ENCODE peak calls at places on chromosomes 13 and 19, in ten cellular contexts. P, T, J, Y, H, D, U, F, A and I are unnamed samples.

GRCh38 chr13:111313911-111314425 is 6.5 kb upstream of the TEX29 start:
- DNase-seq in P (no peak), T (no peak), J (no peak), Y (no peak), H (no peak), D (no peak), U (no peak), F (no peak), A (no peak), I (no peak)

GRCh38 chr19:3760871-3761361 is 576 bp downstream of the APBA3 start:
- DNase-seq in P (no peak), T (no peak), J (no peak), Y (no peak), H (no peak), D (no peak), U (no peak), F (no peak), A (no peak), I (no peak)

GRCh38 chr13:51635137-51635878 is 51.0 kb downstream of the WDFY2 start:
- DNase-seq in P (no peak), T (no peak), J (no peak), Y (no peak), H (no peak), D (no peak), U (no peak), F (no peak), A (no peak), I (no peak)

GRCh38 chr13:32021785-32022184 is 9.8 kb upstream of the FRY start:
- DNase-seq in P (no peak), T (no peak), J (no peak), Y (no peak), H (no peak), D (no peak), U (no peak), F (no peak), A (no peak), I (no peak)

GRCh38 chr19:3137139-3137538 is 1.3 kb downstream of the GNA15 start:
- DNase-seq in P (no peak), T (peak; percentile 76), J (peak; percentile 49), Y (no peak), H (peak; percentile 40), D (no peak), U (no peak), F (no peak), A (no peak), I (no peak)

GRCh38 chr13:111325146-111325890 is 4.9 kb downstream of the TEX29 start:
- DNase-seq in P (no peak), T (no peak), J (no peak), Y (no peak), H (no peak), D (no peak), U (peak; percentile 33), F (no peak), A (no peak), I (peak; percentile 53)

GRCh38 chr19:11165486-11166030 is 10.0 kb upstream of the SPC24 start:
- DNase-seq in P (no peak), T (no peak), J (no peak), Y (no peak), H (no peak), D (no peak), U (no peak), F (no peak), A (no peak), I (no peak)

GRCh38 chr13:113207890-113208423 is 512 bp downstream of the PCID2 start:
- DNase-seq in P (peak; percentile 43), T (peak; percentile 34), J (no peak), Y (no peak), H (peak; percentile 45), D (no peak), U (no peak), F (peak; percentile 49), A (no peak), I (no peak)

GRCh38 chr13:27283906-27284523 is 13.4 kb downstream of the RASL11A start:
- DNase-seq in P (no peak), T (no peak), J (no peak), Y (no peak), H (no peak), D (no peak), U (no peak), F (peak; percentile 44), A (no peak), I (no peak)

GRCh38 chr19:29663861-29664752 is 1.2 kb upstream of the PLEKHF1 start:
- DNase-seq in P (no peak), T (no peak), J (no peak), Y (no peak), H (peak; percentile 19), D (no peak), U (no peak), F (no peak), A (no peak), I (no peak)

GRCh38 chr19:32691291-32691951 is at the start of gene NUDT19:
- DNase-seq in P (peak; percentile 86), T (peak; percentile 64), J (peak; percentile 67), Y (peak; percentile 47), H (peak; percentile 94), D (no peak), U (peak; percentile 91), F (peak; percentile 92), A (peak; percentile 89), I (peak; percentile 96)

GRCh38 chr13:47399599-47399998 is 502.7 kb upstream of the HTR2A start:
- DNase-seq in P (no peak), T (no peak), J (no peak), Y (no peak), H (no peak), D (no peak), U (no peak), F (no peak), A (no peak), I (no peak)

GRCh38 chr13:37058801-37059135 is 720 bp downstream of the SUPT20H start:
- DNase-seq in P (no peak), T (no peak), J (no peak), Y (no peak), H (peak; percentile 33), D (no peak), U (no peak), F (peak; percentile 29), A (no peak), I (no peak)

GRCh38 chr13:98089826-98090225 is 53.1 kb upstream of the FARP1 start:
- DNase-seq in P (no peak), T (no peak), J (no peak), Y (no peak), H (no peak), D (no peak), U (no peak), F (no peak), A (no peak), I (no peak)

DNA sequence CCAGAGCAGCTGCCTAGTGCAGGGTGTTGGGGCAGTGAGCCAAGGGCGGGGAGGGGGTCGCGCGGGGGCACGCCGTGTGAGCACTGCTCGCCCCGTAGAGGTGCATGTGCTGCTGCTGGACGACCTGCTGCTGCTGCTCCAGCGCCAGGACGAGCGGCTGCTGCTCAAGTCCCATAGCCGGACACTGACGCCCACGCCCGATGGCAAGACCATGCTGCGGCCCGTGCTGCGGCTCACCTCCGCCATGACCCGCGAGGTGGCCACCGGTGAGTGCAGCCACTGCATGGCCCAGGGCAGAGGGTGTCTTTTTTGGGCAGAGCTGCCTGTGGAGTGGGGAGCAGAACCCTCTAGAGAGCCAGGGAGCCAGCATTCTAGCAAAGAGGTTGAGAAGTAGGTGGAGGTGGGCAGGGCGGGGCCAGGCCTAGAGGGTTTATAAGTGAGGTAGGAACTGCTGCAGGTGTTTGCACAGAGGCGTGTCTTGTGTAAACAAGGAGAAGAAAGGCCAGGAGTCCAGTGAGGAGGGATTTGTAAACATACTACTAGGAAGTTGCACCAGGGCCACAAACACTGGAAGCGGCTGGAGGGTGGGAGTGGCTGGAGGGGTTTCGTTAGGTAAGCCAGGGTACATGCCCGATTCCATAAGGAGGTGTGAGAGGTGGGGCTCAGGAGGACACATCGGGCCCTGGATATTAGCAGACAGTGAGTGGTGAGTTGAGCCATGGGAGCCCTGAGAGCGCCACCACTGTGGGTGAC is 21.3 kb downstream of the ARHGEF1 start:
- DNase-seq in P (peak; percentile 54), T (no peak), J (no peak), Y (no peak), H (no peak), D (no peak), U (peak; percentile 87), F (no peak), A (peak; percentile 90), I (peak; percentile 66)
- TF ChIP-seq POLR2A in P (no peak), T (no peak), J (no peak), Y (no peak), H (no peak), D (no peak), U (no peak), F (no peak), A (no peak), I (no peak)

DNA sequence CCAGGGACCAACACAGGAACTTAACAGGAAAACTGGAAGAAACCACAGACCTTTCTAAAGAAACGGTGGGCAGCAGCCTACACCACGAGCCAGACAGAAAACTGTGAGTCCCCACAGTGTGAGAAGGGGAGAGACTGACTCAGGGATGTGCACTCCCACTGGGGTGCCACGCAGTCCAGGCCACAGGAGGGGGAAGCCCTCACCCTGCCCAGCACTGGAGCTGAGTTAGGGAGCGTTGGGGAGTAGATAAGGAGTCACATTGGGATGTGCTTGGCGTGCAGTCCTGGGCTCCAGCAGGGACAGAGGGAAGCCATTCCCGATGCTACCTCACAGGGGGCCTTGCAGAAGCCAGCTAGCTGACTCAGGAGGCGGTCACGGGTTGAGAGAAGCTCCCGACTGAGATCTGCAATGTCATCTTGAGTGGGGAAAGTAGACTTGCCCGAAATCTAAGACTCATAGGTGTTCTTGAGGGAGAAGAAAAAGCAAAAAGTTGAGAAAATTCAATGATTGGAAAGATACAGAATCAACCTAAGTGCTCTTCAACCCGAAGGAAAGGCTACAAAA is 17.3 kb downstream of the SIGLEC8 start:
- DNase-seq in P (no peak), T (no peak), J (no peak), Y (no peak), H (no peak), D (no peak), U (no peak), F (no peak), A (no peak), I (peak; percentile 76)
- H3K27me3 ChIP-seq in P (peaks cover 5% of the 10 kb centered on the region), T (no peaks in the 10 kb centered on the region), J (no peaks in the 10 kb centered on the region), Y (no peaks in the 10 kb centered on the region), H (peaks cover 50% of the 10 kb centered on the region), D (no peaks in the 10 kb centered on the region), U (no peaks in the 10 kb centered on the region), F (no peaks in the 10 kb centered on the region), A (peaks cover 66% of the 10 kb centered on the region), I (peaks cover 10% of the 10 kb centered on the region)

DNA sequence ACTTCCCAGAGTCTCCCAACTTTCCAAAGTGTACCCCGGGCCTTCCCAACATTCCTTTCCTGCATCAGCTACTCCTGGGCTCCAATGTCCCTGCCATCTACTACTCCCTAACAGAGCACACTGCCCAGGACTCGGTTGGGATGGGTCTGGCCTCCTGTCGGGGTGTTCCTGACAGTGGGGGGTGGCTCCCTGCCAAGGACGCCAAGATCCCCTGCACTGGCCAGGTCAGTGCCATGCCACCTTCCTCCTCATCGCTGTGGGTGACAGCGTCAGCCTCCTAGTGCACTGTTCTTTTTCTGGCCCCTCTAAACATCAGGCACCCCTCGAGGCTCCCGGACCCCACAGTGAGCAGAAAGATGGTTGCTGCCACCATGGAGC is 13.8 kb downstream of the EPS15L1 start:
- DNase-seq in P (no peak), T (no peak), J (no peak), Y (no peak), H (no peak), D (no peak), U (no peak), F (no peak), A (no peak), I (no peak)
- TF ChIP-seq POLR2A in P (no peak), T (no peak), J (no peak), Y (no peak), H (no peak), D (no peak), U (no peak), F (no peak), A (no peak), I (no peak)

GRCh38 chr19:31355330-31356289 is 6.4 kb upstream of the TSHZ3 start:
- DNase-seq in P (no peak), T (no peak), J (no peak), Y (no peak), H (no peak), D (no peak), U (no peak), F (no peak), A (no peak), I (no peak)
- H3K27me3 ChIP-seq in P (peaks cover 25% of the 10 kb centered on the region), T (no peaks in the 10 kb centered on the region), J (no peaks in the 10 kb centered on the region), Y (no peaks in the 10 kb centered on the region), H (peaks cover 49% of the 10 kb centered on the region), D (no peaks in the 10 kb centered on the region), U (no peaks in the 10 kb centered on the region), F (peaks cover 28% of the 10 kb centered on the region), A (peaks cover 80% of the 10 kb centered on the region), I (no peaks in the 10 kb centered on the region)